ENCODE peak calls at places on chromosome 20, in eight cellular contexts. P is fibroblast of pulmonary artery; G is AG04450; X is SW 1271; E is naive thymus-derived CD8-positive, alpha-beta T cell; Q is Calu3; N is coronary artery; F is iPS-NIHi11. C is an unnamed sample.
A peak's percentile ranks its signal among the peaks of the same experiment; 100 is the strongest.

GRCh38 chr20:23629017-23629541 is 8.7 kb downstream of the CST3 start:
- DNase-seq in X (no peak), Q (peak; percentile 28), P (peak; percentile 92), E (no peak), F (no peak), G (peak; percentile 8), N (no peak), C (no peak)

GRCh38 chr20:4134861-4135379 is 119.6 kb upstream of the RNF24 start:
- DNase-seq in X (no peak), P (no peak), G (no peak), Q (peak; percentile 33), F (no peak), N (no peak), E (no peak), C (no peak)

GRCh38 chr20:45269056-45269455 is 14.7 kb upstream of the SLPI start:
- DNase-seq in E (no peak), P (no peak), X (no peak), N (no peak), Q (no peak), F (no peak), G (no peak), C (no peak)

GRCh38 chr20:59634435-59635005 is 30.2 kb downstream of the PHACTR3 start:
- DNase-seq in G (no peak), N (no peak), Q (no peak), E (no peak), X (no peak), F (no peak), P (no peak), C (no peak)

GRCh38 chr20:63094767-63095499 is 88.2 kb upstream of the BHLHE23 start:
- DNase-seq in G (no peak), P (no peak), X (no peak), N (peak; percentile 62), F (peak; percentile 6), Q (no peak), E (no peak), C (no peak)

GRCh38 chr20:34754611-34755010 is 50.5 kb downstream of the TP53INP2 start:
- DNase-seq in P (no peak), Q (no peak), E (no peak), N (no peak), G (no peak), X (no peak), F (peak; percentile 30), C (no peak)

GRCh38 chr20:20519269-20519668 is 151.4 kb downstream of the INSM1 start:
- DNase-seq in N (no peak), G (no peak), X (no peak), E (no peak), P (no peak), F (no peak), Q (no peak), C (no peak)

GRCh38 chr20:61585764-61586163 is 333.7 kb downstream of the CDH4 start:
- DNase-seq in Q (no peak), E (no peak), P (no peak), X (no peak), G (no peak), N (no peak), F (no peak), C (no peak)

GRCh38 chr20:48839083-48839482 is 11.3 kb upstream of the PREX1 start:
- DNase-seq in P (no peak), X (no peak), N (no peak), G (no peak), E (no peak), Q (no peak), F (no peak), C (no peak)

GRCh38 chr20:48444249-48444648 is 383.6 kb downstream of the PREX1 start:
- DNase-seq in P (no peak), X (no peak), F (no peak), E (no peak), Q (no peak), N (no peak), G (no peak), C (no peak)

GRCh38 chr20:47102629-47103028 is 208.0 kb downstream of the EYA2 start:
- DNase-seq in Q (no peak), G (no peak), N (no peak), P (peak; percentile 35), E (no peak), X (no peak), F (no peak), C (no peak)

GRCh38 chr20:20780127-20780822 is 67.8 kb upstream of the RALGAPA2 start:
- DNase-seq in G (no peak), Q (peak; percentile 51), F (peak; percentile 51), X (no peak), N (peak; percentile 82), P (peak; percentile 8), E (no peak), C (peak; percentile 15)

GRCh38 chr20:10131612-10132345 is 86.9 kb upstream of the SNAP25 start:
- DNase-seq in F (peak; percentile 44), P (peak; percentile 61), E (no peak), Q (no peak), X (no peak), N (no peak), G (peak; percentile 44), C (no peak)

C was measured in GM12878.